ENCODE peak calls at places on chromosomes 13 and 19, in eight cellular contexts. U is stomach, M is AG04450, S is bronchial epithelial cell, T is uterus, D is ascending aorta, J is right atrium auricular region, E is neural crest cell. X is an unnamed sample.

GRCh38 chr13:112092453-112092852 is 25.5 kb downstream of the SOX1 start:
- DNase-seq in U (no peak), M (no peak), S (no peak), T (no peak), D (no peak), J (no peak), E (no peak), X (no peak)

GRCh38 chr19:18274303-18274775 is at the start of gene IQCN:
- DNase-seq in U (peak; percentile 50), M (no peak), S (peak; percentile 48), T (peak; percentile 58), D (no peak), J (peak; percentile 77), E (no peak), X (no peak)

GRCh38 chr19:6278740-6279619 is 795 bp downstream of the MLLT1 start:
- DNase-seq in U (no peak), M (no peak), S (no peak), T (peak; percentile 28), D (no peak), J (no peak), E (no peak), X (no peak)

GRCh38 chr19:54282706-54283105 is 1.8 kb upstream of the LILRB2 start:
- DNase-seq in U (no peak), M (no peak), S (no peak), T (no peak), D (no peak), J (peak; percentile 44), E (no peak), X (no peak)

GRCh38 chr13:20566424-20566916 is 487 bp upstream of the IFT88 start:
- DNase-seq in U (no peak), M (peak; percentile 53), S (peak; percentile 83), T (peak; percentile 70), D (no peak), J (peak; percentile 66), E (no peak), X (peak; percentile 19)

GRCh38 chr13:51330741-51331140 is 8.8 kb upstream of the SERPINE3 start:
- DNase-seq in U (no peak), M (no peak), S (no peak), T (no peak), D (no peak), J (no peak), E (no peak), X (peak; percentile 40)

GRCh38 chr19:10421240-10421948 is 1.1 kb downstream of the PDE4A start:
- DNase-seq in U (no peak), M (no peak), S (no peak), T (no peak), D (no peak), J (no peak), E (no peak), X (no peak)

GRCh38 chr13:23616228-23616627 is 46.0 kb downstream of the TNFRSF19 start:
- DNase-seq in U (no peak), M (no peak), S (no peak), T (no peak), D (no peak), J (no peak), E (no peak), X (no peak)

GRCh38 chr13:49567501-49567900 is 17.9 kb downstream of the RCBTB1 start:
- DNase-seq in U (no peak), M (no peak), S (no peak), T (no peak), D (no peak), J (no peak), E (no peak), X (no peak)

GRCh38 chr13:105778196-105778595 is 757.3 kb downstream of the EFNB2 start:
- DNase-seq in U (no peak), M (no peak), S (peak; percentile 59), T (no peak), D (no peak), J (no peak), E (no peak), X (peak; percentile 9)

GRCh38 chr13:44507639-44508038 is 68.5 kb downstream of the TSC22D1 start:
- DNase-seq in U (no peak), M (no peak), S (no peak), T (no peak), D (no peak), J (no peak), E (no peak), X (no peak)

GRCh38 chr19:17336872-17337674 is at the start of gene GTPBP3:
- DNase-seq in U (peak; percentile 98), M (peak; percentile 92), S (peak; percentile 97), T (peak; percentile 97), D (peak; percentile 97), J (peak; percentile 99), E (peak; percentile 91), X (peak; percentile 98)

GRCh38 chr19:1469200-1469935 is 9.6 kb downstream of the C19orf25 start:
- DNase-seq in U (no peak), M (no peak), S (no peak), T (no peak), D (no peak), J (no peak), E (no peak), X (no peak)

GRCh38 chr19:27777726-27778125 is 1435.2 kb downstream of the UQCRFS1 start:
- DNase-seq in U (no peak), M (no peak), S (no peak), T (no peak), D (no peak), J (peak; percentile 23), E (no peak), X (no peak)
- TF ChIP-seq CTCF in U (no peak), M (no peak), S (no peak), T (no peak), D (no peak), J (no peak), E (peak; percentile 31), X (peak; percentile 28)

GRCh38 chr13:99200433-99201167 is at the start of gene UBAC2:
- DNase-seq in U (peak; percentile 97), M (peak; percentile 86), S (peak; percentile 89), T (peak; percentile 91), D (peak; percentile 79), J (peak; percentile 93), E (peak; percentile 83), X (peak; percentile 82)
- TF ChIP-seq CTCF in U (no peak), M (peak; percentile 12), S (peak; percentile 20), T (peak; percentile 50), D (no peak), J (no peak), E (no peak), X (peak; percentile 2)

GRCh38 chr19:50708179-50708879 is 11.3 kb downstream of the SHANK1 start:
- DNase-seq in U (no peak), M (no peak), S (no peak), T (no peak), D (no peak), J (no peak), E (no peak), X (no peak)
- TF ChIP-seq CTCF in U (no peak), M (no peak), S (no peak), T (no peak), D (no peak), J (no peak), E (no peak), X (no peak)

DNA sequence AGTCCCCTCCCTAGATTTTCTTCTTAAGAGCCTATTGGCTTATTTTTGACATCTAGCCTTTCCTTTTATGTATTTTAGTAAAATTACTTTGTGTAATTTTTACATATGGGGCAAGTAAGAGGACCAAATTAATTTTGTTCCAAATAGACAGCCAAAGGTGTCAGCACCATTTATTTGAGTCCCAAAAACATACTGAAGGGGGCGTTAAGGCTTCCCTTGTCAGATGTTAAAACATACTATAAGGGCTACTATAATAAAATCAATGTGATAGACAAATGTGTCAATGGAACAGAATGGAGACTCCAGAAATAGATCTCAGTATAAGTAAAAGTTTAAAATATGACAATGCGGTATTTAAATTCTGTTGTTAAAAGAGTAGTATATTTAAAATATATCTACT is 133.6 kb downstream of the MTUS2 start:
- DNase-seq in U (no peak), M (no peak), S (no peak), T (no peak), D (no peak), J (no peak), E (no peak), X (no peak)
- TF ChIP-seq CTCF in U (no peak), M (no peak), S (no peak), T (no peak), D (no peak), J (no peak), E (peak; percentile 36), X (no peak)

DNA sequence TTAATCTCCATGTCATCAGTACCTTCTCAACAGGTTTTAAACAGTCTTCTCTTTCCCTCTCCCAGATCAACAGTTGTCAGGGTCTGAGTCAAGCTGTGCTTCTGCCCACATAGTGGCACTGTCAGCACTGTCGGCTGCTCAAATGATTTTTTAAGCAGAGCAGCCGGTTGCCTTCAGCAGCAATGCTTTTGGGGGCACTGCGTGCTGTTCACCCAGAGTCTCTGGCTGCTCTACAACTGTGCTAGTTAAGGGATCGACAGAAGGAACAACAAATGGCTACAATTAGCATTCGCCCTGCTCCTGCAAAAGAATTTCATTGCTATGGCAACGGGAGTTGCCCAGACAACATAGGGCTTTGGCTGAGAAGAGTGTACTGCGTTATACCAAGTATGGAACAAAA is 412.9 kb downstream of the DIAPH3 start:
- DNase-seq in U (no peak), M (peak; percentile 13), S (peak; percentile 21), T (no peak), D (no peak), J (no peak), E (peak; percentile 52), X (peak; percentile 57)
- TF ChIP-seq CTCF in U (no peak), M (peak; percentile 3), S (no peak), T (no peak), D (no peak), J (no peak), E (no peak), X (no peak)

GRCh38 chr13:21620858-21621257 is 16.9 kb upstream of the MICU2 start:
- DNase-seq in U (no peak), M (no peak), S (no peak), T (no peak), D (no peak), J (no peak), E (no peak), X (no peak)

GRCh38 chr13:21619633-21620220 is 15.8 kb upstream of the MICU2 start:
- DNase-seq in U (no peak), M (no peak), S (no peak), T (no peak), D (no peak), J (no peak), E (no peak), X (no peak)

GRCh38 chr13:21625366-21625765 is 21.4 kb upstream of the MICU2 start:
- DNase-seq in U (no peak), M (no peak), S (peak; percentile 65), T (no peak), D (no peak), J (no peak), E (no peak), X (no peak)
- TF ChIP-seq CTCF in U (no peak), M (peak; percentile 66), S (peak; percentile 59), T (peak; percentile 39), D (no peak), J (no peak), E (peak; percentile 58), X (peak; percentile 45)

DNA sequence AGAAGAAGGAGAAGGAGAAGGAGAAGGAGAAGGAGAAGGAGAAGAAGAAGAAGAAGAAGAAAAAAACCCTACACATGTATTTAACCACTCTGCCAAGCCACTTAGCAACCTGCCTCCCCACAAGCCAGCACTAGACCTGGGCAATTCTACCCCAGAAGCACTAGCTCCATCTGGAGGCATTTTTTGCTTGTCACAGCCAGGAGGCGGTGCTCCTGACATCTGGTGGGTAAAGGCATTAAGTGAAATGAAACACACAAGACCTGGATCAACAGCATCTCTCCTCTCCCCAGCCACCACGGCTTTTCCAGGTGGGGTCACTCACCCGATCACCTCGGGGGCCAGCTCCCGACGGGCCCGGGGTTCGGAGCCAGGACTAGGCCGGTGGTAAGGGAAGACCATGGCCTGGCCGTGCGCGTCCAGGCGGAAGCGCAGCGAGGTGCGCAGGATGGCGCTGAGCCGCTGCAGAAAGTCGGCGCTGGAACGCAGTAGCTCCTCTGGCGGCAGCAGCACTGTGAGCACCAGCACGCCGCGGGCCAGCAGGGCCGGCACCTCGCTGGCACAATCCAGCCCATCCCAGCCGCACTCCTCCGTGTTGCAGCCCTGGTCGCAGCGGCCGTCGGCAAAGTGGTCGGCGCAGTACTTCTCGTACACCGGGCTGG is 26.9 kb downstream of the NOTCH3 start:
- DNase-seq in U (no peak), M (no peak), S (no peak), T (no peak), D (no peak), J (no peak), E (no peak), X (no peak)
- TF ChIP-seq CTCF in U (no peak), M (peak; percentile 33), S (no peak), T (no peak), D (no peak), J (no peak), E (no peak), X (peak; percentile 5)

X was measured in astrocyte of the cerebellum.